ENCODE peak calls at places on chromosomes 7 and 10, in eight cellular contexts. W is activated T-helper 1 cell treated with anti-CD3 and anti-CD28 coated beads, Interleukin-12 subunit alpha, Interleukin-12 subunit beta, Interleukin-2, Interleukin-4 antibody, amounts not matched to agents 30 ng/mL and 10 ng/mL and 1 ng/mL, durations not matched to agents 14 hours and 24 hours and 36 hours; J is NCI-H2081; Q is psoas muscle; M is BJ; I is cardiac septum; S is cardiac muscle cell; A is ovary. E is an unnamed sample.

GRCh38 chr10:58577394-58577793 is 64.7 kb downstream of the BICC1 start:
- DNase-seq in W (no peak), J (no peak), Q (no peak), M (peak), I (no peak), S (no peak), A (no peak), E (no peak)

GRCh38 chr7:115009736-115010435 is 88.0 kb downstream of the MDFIC start:
- DNase-seq in W (no peak), J (no peak), Q (peak), M (peak), I (no peak), S (no peak), A (peak), E (no peak)

GRCh38 chr7:39313958-39314357 is 252.2 kb upstream of the YAE1 start:
- DNase-seq in W (no peak), J (no peak), Q (no peak), M (no peak), I (no peak), S (no peak), A (no peak), E (no peak)

GRCh38 chr10:88113657-88114272 is 250.3 kb downstream of the PTEN start:
- DNase-seq in W (no peak), J (no peak), Q (no peak), M (no peak), I (no peak), S (no peak), A (no peak), E (no peak)

GRCh38 chr7:108080094-108080656 is 50.0 kb downstream of the LAMB4 start:
- DNase-seq in W (no peak), J (no peak), Q (no peak), M (no peak), I (no peak), S (no peak), A (no peak), E (no peak)

GRCh38 chr7:68904635-68905034 is 693.6 kb upstream of the AUTS2 start:
- DNase-seq in W (no peak), J (no peak), Q (no peak), M (no peak), I (no peak), S (no peak), A (no peak), E (no peak)

GRCh38 chr7:1922071-1922869 is 252.2 kb downstream of the ELFN1 start:
- DNase-seq in W (peak), J (no peak), Q (peak), M (peak), I (no peak), S (no peak), A (no peak), E (peak)

GRCh38 chr10:1094112-1095057 is 38.2 kb downstream of the WDR37 start:
- DNase-seq in W (peak), J (no peak), Q (no peak), M (no peak), I (no peak), S (no peak), A (no peak), E (no peak)

GRCh38 chr10:89574348-89574747 is 39.0 kb upstream of the SLC16A12 start:
- DNase-seq in W (no peak), J (no peak), Q (no peak), M (no peak), I (no peak), S (no peak), A (no peak), E (no peak)

GRCh38 chr10:124180947-124181549 is 87.7 kb upstream of the CHST15 start:
- DNase-seq in W (no peak), J (no peak), Q (no peak), M (no peak), I (no peak), S (no peak), A (no peak), E (no peak)

GRCh38 chr10:80661526-80661925 is 123.8 kb downstream of the SH2D4B start:
- DNase-seq in W (no peak), J (no peak), Q (no peak), M (no peak), I (no peak), S (no peak), A (no peak), E (no peak)

GRCh38 chr7:12111461-12112405 is 99.4 kb upstream of the TMEM106B start:
- DNase-seq in W (no peak), J (no peak), Q (peak), M (no peak), I (no peak), S (peak), A (peak), E (peak)

GRCh38 chr10:78277734-78278404 is 244.2 kb downstream of the RPS24 start:
- DNase-seq in W (no peak), J (no peak), Q (peak), M (no peak), I (peak), S (no peak), A (no peak), E (peak)

GRCh38 chr10:84310470-84310869 is 17.9 kb upstream of the CCSER2 start:
- DNase-seq in W (no peak), J (no peak), Q (no peak), M (no peak), I (no peak), S (no peak), A (no peak), E (no peak)

GRCh38 chr10:91434041-91434440 is 23.9 kb downstream of the HECTD2 start:
- DNase-seq in W (no peak), J (no peak), Q (no peak), M (no peak), I (no peak), S (no peak), A (no peak), E (no peak)

GRCh38 chr7:116305485-116306408 is 95.4 kb downstream of the TES start:
- DNase-seq in W (no peak), J (no peak), Q (no peak), M (no peak), I (no peak), S (no peak), A (no peak), E (no peak)

GRCh38 chr7:45000096-45001032 is at the start of gene CCM2:
- DNase-seq in W (no peak), J (peak), Q (peak), M (no peak), I (peak), S (peak), A (no peak), E (peak)

GRCh38 chr10:119006451-119007210 is 22.9 kb upstream of the NANOS1 start:
- DNase-seq in W (no peak), J (no peak), Q (peak), M (peak), I (no peak), S (no peak), A (no peak), E (no peak)

GRCh38 chr7:87318741-87319140 is 26.7 kb upstream of the CROT start:
- DNase-seq in W (no peak), J (no peak), Q (no peak), M (no peak), I (no peak), S (peak), A (no peak), E (no peak)

GRCh38 chr7:86049910-86050309 is 593.8 kb upstream of the GRM3 start:
- DNase-seq in W (no peak), J (no peak), Q (no peak), M (no peak), I (no peak), S (no peak), A (no peak), E (no peak)

GRCh38 chr7:123275036-123275753 is 75.4 kb upstream of the SLC13A1 start:
- DNase-seq in W (no peak), J (no peak), Q (no peak), M (no peak), I (no peak), S (no peak), A (no peak), E (no peak)

GRCh38 chr7:106050743-106051110 is 61.4 kb downstream of the SYPL1 start:
- DNase-seq in W (no peak), J (no peak), Q (no peak), M (no peak), I (no peak), S (no peak), A (no peak), E (no peak)

GRCh38 chr7:130912086-130912909 is 178.3 kb upstream of the KLF14 start:
- DNase-seq in W (no peak), J (no peak), Q (no peak), M (peak), I (no peak), S (no peak), A (peak), E (no peak)

GRCh38 chr7:93198472-93198871 is 27.8 kb downstream of the HEPACAM2 start:
- DNase-seq in W (no peak), J (no peak), Q (no peak), M (no peak), I (no peak), S (no peak), A (no peak), E (no peak)

GRCh38 chr7:31027161-31027965 is 24.7 kb upstream of the ADCYAP1R1 start:
- DNase-seq in W (no peak), J (no peak), Q (no peak), M (no peak), I (no peak), S (peak), A (peak), E (peak)

E was measured in Right ventricle myocardium superior.